ENCODE peak calls at places on chromosome 5, in five cellular contexts. One of them, this sample, is unnamed.

GRCh38 chr5:109374625-109375024 is 35.1 kb downstream of the PJA2 start:
- DNase-seq in RPMI7951: peak
- DNase-seq in iris pigment epithelial cell: peak
- DNase-seq in T-helper 1 cell: no peak
- DNase-seq in stimulated activated CD4-positive, alpha-beta T cell treated with anti-CD3 and anti-CD28 coated beads, Interleukin-2, amount 100 ng/mL, for 48 hours: no peak
- DNase-seq in this sample: no peak

GRCh38 chr5:140042551-140043507 is at the start of gene NRG2:
- DNase-seq in RPMI7951: peak
- DNase-seq in iris pigment epithelial cell: peak
- DNase-seq in T-helper 1 cell: no peak
- DNase-seq in stimulated activated CD4-positive, alpha-beta T cell treated with anti-CD3 and anti-CD28 coated beads, Interleukin-2, amount 100 ng/mL, for 48 hours: peak
- DNase-seq in this sample: no peak

GRCh38 chr5:172167893-172168292 is 20.1 kb downstream of the STK10 start:
- DNase-seq in RPMI7951: no peak
- DNase-seq in iris pigment epithelial cell: no peak
- DNase-seq in T-helper 1 cell: no peak
- DNase-seq in stimulated activated CD4-positive, alpha-beta T cell treated with anti-CD3 and anti-CD28 coated beads, Interleukin-2, amount 100 ng/mL, for 48 hours: no peak
- DNase-seq in this sample: no peak

GRCh38 chr5:113266913-113267227 is 167.9 kb downstream of the TSSK1B start:
- DNase-seq in RPMI7951: no peak
- DNase-seq in iris pigment epithelial cell: no peak
- DNase-seq in T-helper 1 cell: no peak
- DNase-seq in stimulated activated CD4-positive, alpha-beta T cell treated with anti-CD3 and anti-CD28 coated beads, Interleukin-2, amount 100 ng/mL, for 48 hours: no peak
- DNase-seq in this sample: peak

GRCh38 chr5:113252066-113252465 is 182.7 kb downstream of the TSSK1B start:
- DNase-seq in RPMI7951: no peak
- DNase-seq in iris pigment epithelial cell: no peak
- DNase-seq in T-helper 1 cell: no peak
- DNase-seq in stimulated activated CD4-positive, alpha-beta T cell treated with anti-CD3 and anti-CD28 coated beads, Interleukin-2, amount 100 ng/mL, for 48 hours: no peak
- DNase-seq in this sample: no peak

GRCh38 chr5:2756211-2756746 is 4.8 kb upstream of the IRX2 start:
- DNase-seq in RPMI7951: peak
- DNase-seq in iris pigment epithelial cell: no peak
- DNase-seq in T-helper 1 cell: no peak
- DNase-seq in stimulated activated CD4-positive, alpha-beta T cell treated with anti-CD3 and anti-CD28 coated beads, Interleukin-2, amount 100 ng/mL, for 48 hours: no peak
- DNase-seq in this sample: peak

GRCh38 chr5:41057231-41057630 is 13.9 kb downstream of the MROH2B start:
- DNase-seq in RPMI7951: no peak
- DNase-seq in iris pigment epithelial cell: no peak
- DNase-seq in T-helper 1 cell: no peak
- DNase-seq in stimulated activated CD4-positive, alpha-beta T cell treated with anti-CD3 and anti-CD28 coated beads, Interleukin-2, amount 100 ng/mL, for 48 hours: no peak
- DNase-seq in this sample: no peak

GRCh38 chr5:164233796-164234195 is 728.4 kb downstream of the MAT2B start:
- DNase-seq in RPMI7951: no peak
- DNase-seq in iris pigment epithelial cell: peak
- DNase-seq in T-helper 1 cell: no peak
- DNase-seq in stimulated activated CD4-positive, alpha-beta T cell treated with anti-CD3 and anti-CD28 coated beads, Interleukin-2, amount 100 ng/mL, for 48 hours: no peak
- DNase-seq in this sample: peak

GRCh38 chr5:171953860-171954701 is 52.4 kb downstream of the FBXW11 start:
- DNase-seq in RPMI7951: peak
- DNase-seq in iris pigment epithelial cell: peak
- DNase-seq in T-helper 1 cell: no peak
- DNase-seq in stimulated activated CD4-positive, alpha-beta T cell treated with anti-CD3 and anti-CD28 coated beads, Interleukin-2, amount 100 ng/mL, for 48 hours: no peak
- DNase-seq in this sample: peak

GRCh38 chr5:146467729-146468128 is 20.6 kb downstream of the TCERG1 start:
- DNase-seq in RPMI7951: no peak
- DNase-seq in iris pigment epithelial cell: no peak
- DNase-seq in T-helper 1 cell: no peak
- DNase-seq in stimulated activated CD4-positive, alpha-beta T cell treated with anti-CD3 and anti-CD28 coated beads, Interleukin-2, amount 100 ng/mL, for 48 hours: no peak
- DNase-seq in this sample: no peak

GRCh38 chr5:17257705-17258273 is 40.4 kb downstream of the BASP1 start:
- DNase-seq in RPMI7951: no peak
- DNase-seq in iris pigment epithelial cell: peak
- DNase-seq in T-helper 1 cell: no peak
- DNase-seq in stimulated activated CD4-positive, alpha-beta T cell treated with anti-CD3 and anti-CD28 coated beads, Interleukin-2, amount 100 ng/mL, for 48 hours: no peak
- DNase-seq in this sample: peak

GRCh38 chr5:169443249-169443784 is 140.3 kb upstream of the SPDL1 start:
- DNase-seq in RPMI7951: no peak
- DNase-seq in iris pigment epithelial cell: peak
- DNase-seq in T-helper 1 cell: no peak
- DNase-seq in stimulated activated CD4-positive, alpha-beta T cell treated with anti-CD3 and anti-CD28 coated beads, Interleukin-2, amount 100 ng/mL, for 48 hours: no peak
- DNase-seq in this sample: no peak

GRCh38 chr5:11619339-11620028 is 284.8 kb downstream of the CTNND2 start:
- DNase-seq in RPMI7951: no peak
- DNase-seq in iris pigment epithelial cell: no peak
- DNase-seq in T-helper 1 cell: no peak
- DNase-seq in stimulated activated CD4-positive, alpha-beta T cell treated with anti-CD3 and anti-CD28 coated beads, Interleukin-2, amount 100 ng/mL, for 48 hours: no peak
- DNase-seq in this sample: peak

GRCh38 chr5:74286734-74287705 is 353.5 kb downstream of the ENC1 start:
- DNase-seq in RPMI7951: no peak
- DNase-seq in iris pigment epithelial cell: no peak
- DNase-seq in T-helper 1 cell: no peak
- DNase-seq in stimulated activated CD4-positive, alpha-beta T cell treated with anti-CD3 and anti-CD28 coated beads, Interleukin-2, amount 100 ng/mL, for 48 hours: no peak
- DNase-seq in this sample: no peak

GRCh38 chr5:10528056-10528816 is 35.6 kb upstream of the ANKRD33B start:
- DNase-seq in RPMI7951: peak
- DNase-seq in iris pigment epithelial cell: peak
- DNase-seq in T-helper 1 cell: no peak
- DNase-seq in stimulated activated CD4-positive, alpha-beta T cell treated with anti-CD3 and anti-CD28 coated beads, Interleukin-2, amount 100 ng/mL, for 48 hours: no peak
- DNase-seq in this sample: peak

GRCh38 chr5:172870807-172871431 is 36.9 kb downstream of the ERGIC1 start:
- DNase-seq in RPMI7951: no peak
- DNase-seq in iris pigment epithelial cell: peak
- DNase-seq in T-helper 1 cell: no peak
- DNase-seq in stimulated activated CD4-positive, alpha-beta T cell treated with anti-CD3 and anti-CD28 coated beads, Interleukin-2, amount 100 ng/mL, for 48 hours: no peak
- DNase-seq in this sample: no peak

GRCh38 chr5:86679529-86679928 is 61.8 kb downstream of the COX7C start:
- DNase-seq in RPMI7951: peak
- DNase-seq in iris pigment epithelial cell: peak
- DNase-seq in T-helper 1 cell: no peak
- DNase-seq in stimulated activated CD4-positive, alpha-beta T cell treated with anti-CD3 and anti-CD28 coated beads, Interleukin-2, amount 100 ng/mL, for 48 hours: no peak
- DNase-seq in this sample: peak

GRCh38 chr5:122458278-122458872 is 146.3 kb downstream of the SNCAIP start:
- DNase-seq in RPMI7951: peak
- DNase-seq in iris pigment epithelial cell: peak
- DNase-seq in T-helper 1 cell: no peak
- DNase-seq in stimulated activated CD4-positive, alpha-beta T cell treated with anti-CD3 and anti-CD28 coated beads, Interleukin-2, amount 100 ng/mL, for 48 hours: no peak
- DNase-seq in this sample: peak

GRCh38 chr5:10564838-10565784 is 1.2 kb downstream of the ANKRD33B start:
- DNase-seq in RPMI7951: no peak
- DNase-seq in iris pigment epithelial cell: no peak
- DNase-seq in T-helper 1 cell: no peak
- DNase-seq in stimulated activated CD4-positive, alpha-beta T cell treated with anti-CD3 and anti-CD28 coated beads, Interleukin-2, amount 100 ng/mL, for 48 hours: no peak
- DNase-seq in this sample: no peak

GRCh38 chr5:78472469-78473106 is 112.2 kb downstream of the SCAMP1 start:
- DNase-seq in RPMI7951: peak
- DNase-seq in iris pigment epithelial cell: peak
- DNase-seq in T-helper 1 cell: no peak
- DNase-seq in stimulated activated CD4-positive, alpha-beta T cell treated with anti-CD3 and anti-CD28 coated beads, Interleukin-2, amount 100 ng/mL, for 48 hours: no peak
- DNase-seq in this sample: no peak

GRCh38 chr5:96957125-96958041 is 21.5 kb downstream of the LNPEP start:
- DNase-seq in RPMI7951: no peak
- DNase-seq in iris pigment epithelial cell: no peak
- DNase-seq in T-helper 1 cell: no peak
- DNase-seq in stimulated activated CD4-positive, alpha-beta T cell treated with anti-CD3 and anti-CD28 coated beads, Interleukin-2, amount 100 ng/mL, for 48 hours: peak
- DNase-seq in this sample: no peak

GRCh38 chr5:71836547-71837112 is 117.6 kb downstream of the CARTPT start:
- DNase-seq in RPMI7951: peak
- DNase-seq in iris pigment epithelial cell: peak
- DNase-seq in T-helper 1 cell: no peak
- DNase-seq in stimulated activated CD4-positive, alpha-beta T cell treated with anti-CD3 and anti-CD28 coated beads, Interleukin-2, amount 100 ng/mL, for 48 hours: no peak
- DNase-seq in this sample: no peak

GRCh38 chr5:131396015-131396414 is 132.2 kb downstream of the CDC42SE2 start:
- DNase-seq in RPMI7951: no peak
- DNase-seq in iris pigment epithelial cell: no peak
- DNase-seq in T-helper 1 cell: no peak
- DNase-seq in stimulated activated CD4-positive, alpha-beta T cell treated with anti-CD3 and anti-CD28 coated beads, Interleukin-2, amount 100 ng/mL, for 48 hours: no peak
- DNase-seq in this sample: no peak

GRCh38 chr5:125059255-125060050 is 313.0 kb upstream of the ZNF608 start:
- DNase-seq in RPMI7951: peak
- DNase-seq in iris pigment epithelial cell: peak
- DNase-seq in T-helper 1 cell: no peak
- DNase-seq in stimulated activated CD4-positive, alpha-beta T cell treated with anti-CD3 and anti-CD28 coated beads, Interleukin-2, amount 100 ng/mL, for 48 hours: no peak
- DNase-seq in this sample: no peak

GRCh38 chr5:5494489-5495402 is 72.3 kb downstream of the ICE1 start:
- DNase-seq in RPMI7951: peak
- DNase-seq in iris pigment epithelial cell: peak
- DNase-seq in T-helper 1 cell: peak
- DNase-seq in stimulated activated CD4-positive, alpha-beta T cell treated with anti-CD3 and anti-CD28 coated beads, Interleukin-2, amount 100 ng/mL, for 48 hours: peak
- DNase-seq in this sample: peak

GRCh38 chr5:14671414-14671813 is 6.9 kb downstream of the OTULIN start:
- DNase-seq in RPMI7951: no peak
- DNase-seq in iris pigment epithelial cell: peak
- DNase-seq in T-helper 1 cell: no peak
- DNase-seq in stimulated activated CD4-positive, alpha-beta T cell treated with anti-CD3 and anti-CD28 coated beads, Interleukin-2, amount 100 ng/mL, for 48 hours: no peak
- DNase-seq in this sample: peak

GRCh38 chr5:169020102-169020501 is 280.8 kb downstream of the SLIT3 start:
- DNase-seq in RPMI7951: peak
- DNase-seq in iris pigment epithelial cell: peak
- DNase-seq in T-helper 1 cell: no peak
- DNase-seq in stimulated activated CD4-positive, alpha-beta T cell treated with anti-CD3 and anti-CD28 coated beads, Interleukin-2, amount 100 ng/mL, for 48 hours: no peak
- DNase-seq in this sample: peak

GRCh38 chr5:159156839-159157238 is 52.5 kb downstream of the RNF145 start:
- DNase-seq in RPMI7951: peak
- DNase-seq in iris pigment epithelial cell: peak
- DNase-seq in T-helper 1 cell: no peak
- DNase-seq in stimulated activated CD4-positive, alpha-beta T cell treated with anti-CD3 and anti-CD28 coated beads, Interleukin-2, amount 100 ng/mL, for 48 hours: peak
- DNase-seq in this sample: peak

GRCh38 chr5:14879985-14880589 is 8.5 kb upstream of the ANKH start:
- DNase-seq in RPMI7951: peak
- DNase-seq in iris pigment epithelial cell: peak
- DNase-seq in T-helper 1 cell: no peak
- DNase-seq in stimulated activated CD4-positive, alpha-beta T cell treated with anti-CD3 and anti-CD28 coated beads, Interleukin-2, amount 100 ng/mL, for 48 hours: no peak
- DNase-seq in this sample: peak

GRCh38 chr5:944992-945685 is 52.5 kb downstream of the TRIP13 start:
- DNase-seq in RPMI7951: peak
- DNase-seq in iris pigment epithelial cell: no peak
- DNase-seq in T-helper 1 cell: no peak
- DNase-seq in stimulated activated CD4-positive, alpha-beta T cell treated with anti-CD3 and anti-CD28 coated beads, Interleukin-2, amount 100 ng/mL, for 48 hours: no peak
- DNase-seq in this sample: no peak

GRCh38 chr5:7372399-7372798 is 23.5 kb upstream of the ADCY2 start:
- DNase-seq in RPMI7951: no peak
- DNase-seq in iris pigment epithelial cell: no peak
- DNase-seq in T-helper 1 cell: no peak
- DNase-seq in stimulated activated CD4-positive, alpha-beta T cell treated with anti-CD3 and anti-CD28 coated beads, Interleukin-2, amount 100 ng/mL, for 48 hours: no peak
- DNase-seq in this sample: no peak

This sample was measured in bronchial epithelial cell.